ENCODE peak calls at places on chromosomes 5 and 9, in nine cellular contexts. R is transverse colon, L is body of pancreas, S is GM12891, H is Peyer's patch, Z is GM12892, G is IMR-90, E is ovary, M is stomach. U is an unnamed sample.
A peak's percentile ranks its signal among the peaks of the same experiment; 100 is the strongest.

GRCh38 chr9:114905160-114905940 is 25.0 kb downstream of the TNFSF8 start:
- DNase-seq in R (no peak), L (no peak), S (no peak), H (no peak), Z (no peak), G (no peak), E (no peak), M (no peak), U (no peak)

GRCh38 chr9:130208600-130209347 is 36.6 kb downstream of the NCS1 start:
- DNase-seq in R (no peak), L (no peak), S (no peak), H (no peak), Z (no peak), G (no peak), E (no peak), M (no peak), U (no peak)

GRCh38 chr5:103120607-103121200 is 603 bp downstream of the PPIP5K2 start:
- DNase-seq in R (peak; percentile 21), L (no peak), S (no peak), H (no peak), Z (no peak), G (peak; percentile 6), E (no peak), M (no peak), U (no peak)

GRCh38 chr5:158147227-158147626 is 288.3 kb upstream of the CLINT1 start:
- DNase-seq in R (no peak), L (no peak), S (no peak), H (no peak), Z (no peak), G (no peak), E (no peak), M (no peak), U (no peak)

GRCh38 chr5:142527664-142528295 is 158.1 kb downstream of the FGF1 start:
- DNase-seq in R (no peak), L (no peak), S (no peak), H (no peak), Z (no peak), G (no peak), E (no peak), M (no peak), U (no peak)

GRCh38 chr5:167792538-167792937 is 498.9 kb upstream of the WWC1 start:
- DNase-seq in R (no peak), L (no peak), S (no peak), H (no peak), Z (no peak), G (no peak), E (no peak), M (no peak), U (no peak)

GRCh38 chr9:4020038-4020746 is 279.7 kb downstream of the GLIS3 start:
- DNase-seq in R (no peak), L (no peak), S (no peak), H (no peak), Z (no peak), G (peak; percentile 56), E (no peak), M (no peak), U (no peak)

GRCh38 chr5:140556438-140556837 is 835 bp downstream of the SRA1 start:
- DNase-seq in R (no peak), L (no peak), S (no peak), H (no peak), Z (no peak), G (peak; percentile 46), E (no peak), M (no peak), U (no peak)

GRCh38 chr9:93091453-93092081 is 4.5 kb upstream of the CARD19 start:
- DNase-seq in R (no peak), L (peak; percentile 3), S (no peak), H (no peak), Z (no peak), G (peak; percentile 90), E (peak; percentile 69), M (no peak), U (peak; percentile 61)

GRCh38 chr5:10542151-10542550 is 21.7 kb upstream of the ANKRD33B start:
- DNase-seq in R (no peak), L (no peak), S (no peak), H (no peak), Z (no peak), G (no peak), E (no peak), M (no peak), U (no peak)

GRCh38 chr5:157370967-157371366 is 89.0 kb upstream of the NIPAL4 start:
- DNase-seq in R (no peak), L (no peak), S (no peak), H (no peak), Z (no peak), G (peak; percentile 66), E (no peak), M (no peak), U (no peak)

GRCh38 chr9:126150411-126151030 is 176.1 kb upstream of the MVB12B start:
- DNase-seq in R (no peak), L (no peak), S (no peak), H (no peak), Z (no peak), G (no peak), E (peak; percentile 8), M (peak; percentile 2), U (no peak)

GRCh38 chr9:136009516-136009915 is 48.3 kb upstream of the UBAC1 start:
- DNase-seq in R (no peak), L (no peak), S (no peak), H (no peak), Z (no peak), G (no peak), E (no peak), M (no peak), U (no peak)

GRCh38 chr9:13061390-13061789 is 218.1 kb downstream of the MPDZ start:
- DNase-seq in R (no peak), L (no peak), S (no peak), H (no peak), Z (no peak), G (no peak), E (no peak), M (no peak), U (no peak)

GRCh38 chr9:70389642-70390266 is 24.7 kb downstream of the KLF9 start:
- DNase-seq in R (no peak), L (no peak), S (no peak), H (no peak), Z (no peak), G (peak; percentile 49), E (no peak), M (no peak), U (no peak)

GRCh38 chr5:62937661-62938558 is 359.3 kb downstream of the LRRC70 start:
- DNase-seq in R (no peak), L (no peak), S (no peak), H (no peak), Z (no peak), G (peak; percentile 3), E (no peak), M (no peak), U (no peak)

GRCh38 chr9:1071730-1072129 is 21.6 kb downstream of the DMRT2 start:
- DNase-seq in R (peak; percentile 85), L (no peak), S (no peak), H (no peak), Z (no peak), G (no peak), E (no peak), M (peak; percentile 53), U (peak; percentile 29)

GRCh38 chr5:122311888-122312669 is at the start of gene SNCAIP:
- DNase-seq in R (peak; percentile 43), L (peak; percentile 30), S (peak; percentile 33), H (no peak), Z (peak; percentile 15), G (peak; percentile 64), E (peak; percentile 80), M (peak; percentile 40), U (no peak)

DNA sequence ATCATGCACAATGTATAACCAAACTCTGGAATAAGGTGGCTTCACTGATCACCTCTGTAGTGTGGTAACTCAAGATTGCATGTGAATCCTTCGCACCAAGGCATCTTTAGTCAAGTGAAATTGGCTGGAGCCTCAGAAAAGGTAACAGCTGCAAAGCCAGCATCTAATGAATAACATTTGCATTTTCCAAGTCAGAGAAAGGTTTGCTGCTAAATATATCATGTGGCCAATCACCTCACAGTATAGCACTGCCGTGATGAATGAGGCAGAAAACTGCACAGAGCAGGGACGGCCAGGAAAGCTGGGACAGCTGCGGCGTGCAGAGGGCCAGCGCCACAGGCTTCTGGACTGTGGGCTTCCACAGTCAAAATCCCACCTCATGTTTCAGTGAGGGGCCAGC is 18.5 kb downstream of the MRPS27 start:
- DNase-seq in R (no peak), L (no peak), S (no peak), H (no peak), Z (no peak), G (no peak), E (no peak), M (no peak), U (no peak)
- TF ChIP-seq POLR2A in R (no peak), L (no peak), S (no peak), H (no peak), Z (no peak), G (no peak), E (no peak), M (no peak), U (no peak)

GRCh38 chr5:75235711-75236110 is 967 bp downstream of the ANKRD31 start:
- DNase-seq in R (no peak), L (no peak), S (no peak), H (no peak), Z (no peak), G (no peak), E (no peak), M (no peak), U (no peak)
- TF ChIP-seq POLR2A in R (no peak), L (no peak), S (no peak), H (no peak), Z (no peak), G (no peak), E (no peak), M (no peak), U (no peak)

GRCh38 chr9:107784235-107784958 is 294.8 kb upstream of the KLF4 start:
- DNase-seq in R (no peak), L (no peak), S (no peak), H (no peak), Z (no peak), G (peak; percentile 88), E (peak; percentile 74), M (no peak), U (no peak)
- TF ChIP-seq POLR2A in R (no peak), L (no peak), S (no peak), H (no peak), Z (no peak), G (no peak), E (no peak), M (no peak), U (no peak)

DNA sequence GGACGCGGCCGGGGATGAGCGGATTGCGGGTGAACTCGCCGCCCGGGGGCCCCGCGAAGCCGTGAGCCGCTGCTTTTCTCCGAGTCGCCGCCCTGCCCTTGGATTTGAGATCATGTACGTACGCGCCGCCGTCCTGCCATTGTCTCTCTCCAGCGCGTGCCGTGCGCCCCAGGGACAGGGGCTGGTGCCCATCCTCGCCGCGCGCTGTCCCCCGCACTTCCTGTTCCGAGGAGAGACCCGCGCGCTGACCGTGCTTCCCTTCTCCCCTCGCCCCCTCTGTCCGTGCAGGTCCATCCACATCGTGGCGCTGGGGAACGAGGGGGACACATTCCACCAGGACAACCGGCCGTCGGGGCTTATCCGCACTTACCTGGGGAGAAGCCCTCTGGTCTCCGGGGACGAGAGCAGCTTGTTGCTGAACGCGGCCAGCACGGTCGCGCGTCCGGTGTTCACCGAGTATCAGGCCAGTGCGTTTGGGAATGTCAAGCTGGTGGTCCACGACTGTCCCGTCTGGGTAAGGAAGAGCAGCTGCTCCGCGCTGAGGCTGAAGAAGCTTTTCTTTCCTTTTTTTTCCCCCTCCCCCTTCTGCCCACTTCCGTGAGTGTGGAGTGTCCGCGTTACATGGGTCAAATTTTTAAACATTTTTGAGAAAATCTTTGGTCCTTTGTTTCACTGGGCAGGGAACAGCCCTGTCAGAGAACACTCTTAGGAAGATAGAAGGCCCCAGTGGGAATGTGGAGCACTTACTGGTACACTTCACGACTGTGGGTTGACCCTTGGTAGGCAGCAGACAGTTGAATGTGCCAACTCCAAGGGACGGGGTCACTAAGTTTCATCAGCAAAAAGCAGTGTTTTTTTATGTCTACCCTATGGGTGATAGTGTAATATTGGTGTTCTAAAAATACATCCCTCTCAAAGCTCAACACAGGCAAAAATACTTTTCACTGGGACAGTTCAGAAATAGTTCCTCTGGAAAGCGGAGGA is 727 bp downstream of the RHOBTB3 start:
- DNase-seq in R (peak; percentile 56), L (peak; percentile 59), S (no peak), H (peak; percentile 30), Z (no peak), G (peak; percentile 34), E (peak; percentile 77), M (peak; percentile 51), U (no peak)
- TF ChIP-seq POLR2A in R (no peak), L (peak; percentile 39), S (peak; percentile 8), H (no peak), Z (no peak), G (no peak), E (peak; percentile 23), M (no peak), U (no peak)